ENCODE peak calls at places on chromosomes 11 and 22, in five cellular contexts. One of them, this sample, is unnamed.

GRCh38 chr22:37202706-37203105 is 9.6 kb downstream of the SSTR3 start:
- DNase-seq in astrocyte of the spinal cord: no peak
- DNase-seq in BJ: no peak
- DNase-seq in glutamatergic neuron: no peak
- DNase-seq in lower leg skin: no peak
- DNase-seq in this sample: no peak

GRCh38 chr11:7606496-7606895 is 66.8 kb downstream of the CYB5R2 start:
- DNase-seq in lower leg skin: no peak
- DNase-seq in glutamatergic neuron: no peak
- DNase-seq in astrocyte of the spinal cord: no peak
- DNase-seq in BJ: no peak
- DNase-seq in this sample: no peak

GRCh38 chr11:33978376-33978775 is 73.2 kb upstream of the CAPRIN1 start:
- DNase-seq in lower leg skin: no peak
- DNase-seq in astrocyte of the spinal cord: no peak
- DNase-seq in BJ: no peak
- DNase-seq in glutamatergic neuron: no peak
- DNase-seq in this sample: no peak

GRCh38 chr22:46684706-46685105 is 53.3 kb downstream of the CERK start:
- DNase-seq in glutamatergic neuron: no peak
- DNase-seq in BJ: no peak
- DNase-seq in astrocyte of the spinal cord: no peak
- DNase-seq in lower leg skin: no peak
- DNase-seq in this sample: no peak

GRCh38 chr22:24758164-24758799 is 16.2 kb downstream of the PIWIL3 start:
- DNase-seq in BJ: no peak
- DNase-seq in lower leg skin: no peak
- DNase-seq in astrocyte of the spinal cord: peak
- DNase-seq in glutamatergic neuron: peak
- DNase-seq in this sample: no peak

GRCh38 chr11:62575156-62575555 is 1.5 kb upstream of the EEF1G start:
- DNase-seq in BJ: no peak
- DNase-seq in glutamatergic neuron: no peak
- DNase-seq in astrocyte of the spinal cord: no peak
- DNase-seq in lower leg skin: no peak
- DNase-seq in this sample: no peak

GRCh38 chr22:42635531-42635930 is 4.9 kb downstream of the ATP5MGL start:
- DNase-seq in astrocyte of the spinal cord: peak
- DNase-seq in glutamatergic neuron: no peak
- DNase-seq in BJ: peak
- DNase-seq in lower leg skin: peak
- DNase-seq in this sample: no peak

GRCh38 chr11:68120212-68121066 is 749 bp downstream of the CHKA start:
- DNase-seq in lower leg skin: peak
- DNase-seq in glutamatergic neuron: peak
- DNase-seq in astrocyte of the spinal cord: peak
- DNase-seq in BJ: no peak
- DNase-seq in this sample: no peak

GRCh38 chr22:26170795-26171194 is 1.5 kb downstream of the SEZ6L start:
- DNase-seq in lower leg skin: no peak
- DNase-seq in astrocyte of the spinal cord: no peak
- DNase-seq in BJ: no peak
- DNase-seq in glutamatergic neuron: peak
- DNase-seq in this sample: no peak

GRCh38 chr11:93704237-93704636 is 37.1 kb downstream of the TAF1D start:
- DNase-seq in BJ: no peak
- DNase-seq in lower leg skin: no peak
- DNase-seq in astrocyte of the spinal cord: no peak
- DNase-seq in glutamatergic neuron: no peak
- DNase-seq in this sample: no peak
- TF ChIP-seq CTCF in BJ: no peak
- TF ChIP-seq CTCF in lower leg skin: no peak
- TF ChIP-seq CTCF in astrocyte of the spinal cord: peak
- TF ChIP-seq CTCF in glutamatergic neuron: no peak
- TF ChIP-seq CTCF in this sample: no peak

GRCh38 chr22:28791841-28792490 is 8.4 kb downstream of the XBP1 start:
- DNase-seq in astrocyte of the spinal cord: no peak
- DNase-seq in BJ: no peak
- DNase-seq in lower leg skin: no peak
- DNase-seq in glutamatergic neuron: no peak
- DNase-seq in this sample: no peak
- TF ChIP-seq CTCF in astrocyte of the spinal cord: no peak
- TF ChIP-seq CTCF in BJ: no peak
- TF ChIP-seq CTCF in lower leg skin: no peak
- TF ChIP-seq CTCF in glutamatergic neuron: no peak
- TF ChIP-seq CTCF in this sample: no peak

DNA sequence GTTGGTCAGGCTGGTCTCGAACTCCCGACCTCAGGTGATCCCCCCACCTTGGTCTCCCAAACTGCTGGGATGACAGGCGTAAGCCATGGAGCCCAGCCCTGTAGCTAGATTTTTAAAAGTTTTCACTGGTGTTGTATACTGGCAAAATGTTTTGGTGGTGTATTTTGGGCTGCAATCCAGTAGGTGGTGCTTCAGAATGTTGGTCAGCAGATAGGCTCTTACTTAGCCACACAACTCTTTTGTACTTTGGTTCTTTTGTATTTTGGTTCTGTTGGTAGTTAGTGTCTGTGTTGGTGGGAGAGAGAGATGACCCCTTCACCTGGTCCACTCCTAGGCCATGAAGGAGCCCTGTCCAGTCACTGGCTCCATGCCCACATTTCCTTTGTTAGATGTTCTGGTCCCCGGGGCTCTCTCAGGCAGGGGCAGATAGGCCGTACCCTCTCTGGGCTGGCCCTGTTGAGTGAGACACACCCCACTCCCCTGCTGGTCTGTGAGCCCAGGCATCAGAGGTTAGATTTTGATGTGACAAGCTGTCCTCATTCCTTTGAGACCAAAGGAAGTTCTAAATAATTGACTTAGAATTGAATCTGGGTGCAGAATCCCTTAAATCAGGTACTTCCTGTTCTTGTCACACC is 123.8 kb downstream of the DDX10 start:
- DNase-seq in glutamatergic neuron: no peak
- DNase-seq in BJ: no peak
- DNase-seq in lower leg skin: no peak
- DNase-seq in astrocyte of the spinal cord: peak
- DNase-seq in this sample: no peak
- TF ChIP-seq CTCF in glutamatergic neuron: peak
- TF ChIP-seq CTCF in BJ: peak
- TF ChIP-seq CTCF in lower leg skin: no peak
- TF ChIP-seq CTCF in astrocyte of the spinal cord: peak
- TF ChIP-seq CTCF in this sample: peak

GRCh38 chr22:19772673-19773469 is 12.3 kb downstream of the TBX1 start:
- DNase-seq in BJ: no peak
- DNase-seq in lower leg skin: no peak
- DNase-seq in astrocyte of the spinal cord: no peak
- DNase-seq in glutamatergic neuron: no peak
- DNase-seq in this sample: no peak
- TF ChIP-seq CTCF in BJ: no peak
- TF ChIP-seq CTCF in lower leg skin: no peak
- TF ChIP-seq CTCF in astrocyte of the spinal cord: no peak
- TF ChIP-seq CTCF in glutamatergic neuron: no peak
- TF ChIP-seq CTCF in this sample: no peak

DNA sequence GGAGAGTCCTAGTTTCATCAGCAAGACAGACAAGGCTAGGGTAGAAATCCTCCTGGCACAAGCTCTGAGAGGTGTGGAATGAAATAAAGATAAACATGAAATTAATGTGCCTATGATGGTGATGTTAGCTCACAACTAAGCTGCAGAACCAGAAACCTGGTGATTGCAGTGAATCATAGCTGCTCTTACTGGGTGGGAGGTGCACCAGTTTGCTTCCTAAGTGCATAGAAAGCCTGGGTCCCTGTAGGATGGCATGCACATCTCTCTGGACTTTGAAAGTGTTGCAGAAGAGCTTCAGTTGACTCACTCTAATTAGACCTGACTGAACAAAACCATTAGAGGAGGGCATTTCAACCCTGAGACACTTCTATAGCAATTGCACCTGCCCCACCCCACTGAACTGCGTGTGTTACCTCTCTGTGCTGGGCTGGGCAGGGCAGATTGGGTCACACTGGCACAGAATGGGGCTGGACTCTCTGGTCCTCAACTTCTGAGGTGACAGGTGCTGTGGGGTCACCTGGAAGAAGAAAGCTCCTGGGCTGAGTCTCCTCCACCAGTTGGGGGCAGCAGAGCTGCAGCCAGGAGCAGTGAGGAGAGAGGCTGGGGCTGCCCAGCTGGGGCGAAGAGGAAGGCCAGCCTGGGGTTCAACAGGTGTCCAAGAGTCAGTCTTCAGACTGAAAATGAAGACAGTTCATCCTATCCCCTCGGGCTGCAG is 57.9 kb downstream of the GGTLC2 start:
- DNase-seq in astrocyte of the spinal cord: no peak
- DNase-seq in BJ: no peak
- DNase-seq in glutamatergic neuron: no peak
- DNase-seq in lower leg skin: peak
- DNase-seq in this sample: no peak
- TF ChIP-seq CTCF in astrocyte of the spinal cord: peak
- TF ChIP-seq CTCF in BJ: peak
- TF ChIP-seq CTCF in glutamatergic neuron: no peak
- TF ChIP-seq CTCF in lower leg skin: no peak
- TF ChIP-seq CTCF in this sample: no peak

GRCh38 chr22:32389685-32390084 is 22.4 kb downstream of the RTCB start:
- DNase-seq in lower leg skin: no peak
- DNase-seq in glutamatergic neuron: peak
- DNase-seq in astrocyte of the spinal cord: peak
- DNase-seq in BJ: no peak
- DNase-seq in this sample: no peak
- TF ChIP-seq CTCF in lower leg skin: no peak
- TF ChIP-seq CTCF in glutamatergic neuron: peak
- TF ChIP-seq CTCF in astrocyte of the spinal cord: peak
- TF ChIP-seq CTCF in BJ: peak
- TF ChIP-seq CTCF in this sample: peak

DNA sequence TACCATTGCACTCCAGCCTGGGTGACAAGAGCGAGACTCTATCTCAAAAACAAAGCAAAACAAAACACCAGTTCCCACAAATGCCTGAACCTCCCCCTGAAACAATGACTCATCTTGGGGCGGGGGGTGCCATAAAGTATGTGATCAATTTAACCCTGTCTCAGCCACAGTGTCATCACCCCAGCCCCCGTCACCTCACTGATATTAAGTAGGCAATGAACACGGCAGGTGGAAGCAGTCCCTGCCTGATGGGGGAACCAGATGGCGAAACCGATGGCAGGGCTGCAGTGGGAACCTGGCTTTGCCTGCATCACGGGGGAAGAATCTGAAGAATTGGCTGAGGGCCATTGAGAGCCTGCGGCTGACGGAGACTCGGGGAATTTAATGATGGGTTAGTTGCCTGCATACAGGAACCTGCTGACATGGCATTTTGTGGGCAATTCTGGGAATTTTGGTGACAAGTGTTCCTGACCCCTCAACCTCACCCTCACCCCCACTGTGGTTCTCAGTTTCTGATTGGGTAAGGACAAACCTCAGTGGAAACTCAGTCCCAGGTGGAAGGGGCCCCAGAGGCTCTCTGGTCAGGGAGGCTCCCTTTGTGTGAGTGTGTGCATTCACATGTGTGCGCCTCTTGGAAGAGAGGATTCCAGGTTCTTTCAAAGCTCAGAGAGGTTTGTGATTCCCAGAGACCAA is 39.1 kb upstream of the SHISAL1 start:
- DNase-seq in glutamatergic neuron: peak
- DNase-seq in astrocyte of the spinal cord: peak
- DNase-seq in BJ: peak
- DNase-seq in lower leg skin: no peak
- DNase-seq in this sample: no peak
- TF ChIP-seq CTCF in glutamatergic neuron: no peak
- TF ChIP-seq CTCF in astrocyte of the spinal cord: no peak
- TF ChIP-seq CTCF in BJ: peak
- TF ChIP-seq CTCF in lower leg skin: no peak
- TF ChIP-seq CTCF in this sample: no peak

GRCh38 chr11:65398362-65398910 is 12.0 kb downstream of the FRMD8 start:
- DNase-seq in glutamatergic neuron: no peak
- DNase-seq in lower leg skin: no peak
- DNase-seq in astrocyte of the spinal cord: no peak
- DNase-seq in BJ: no peak
- DNase-seq in this sample: no peak
- TF ChIP-seq CTCF in glutamatergic neuron: no peak
- TF ChIP-seq CTCF in lower leg skin: no peak
- TF ChIP-seq CTCF in astrocyte of the spinal cord: no peak
- TF ChIP-seq CTCF in BJ: no peak
- TF ChIP-seq CTCF in this sample: no peak

This sample was measured in type B pancreatic cell.